ENCODE peak calls at places on chromosomes 3 and 15, in eight cellular contexts. Z, W, D, A, P, U, S and B are unnamed samples.

GRCh38 chr3:124826703-124827102 is 60.5 kb downstream of the ITGB5 start:
- DNase-seq in Z (no peak), W (no peak), D (no peak), A (no peak), P (no peak), U (no peak), S (no peak), B (no peak)

GRCh38 chr15:48625126-48625525 is 20.4 kb downstream of the FBN1 start:
- DNase-seq in Z (no peak), W (no peak), D (no peak), A (no peak), P (no peak), U (no peak), S (no peak), B (no peak)

GRCh38 chr15:99613887-99614642 is 48.3 kb downstream of the MEF2A start:
- DNase-seq in Z (no peak), W (no peak), D (no peak), A (peak), P (no peak), U (peak), S (no peak), B (peak)

GRCh38 chr3:196643201-196643749 is 3.8 kb downstream of the NRROS start:
- DNase-seq in Z (peak), W (peak), D (no peak), A (peak), P (no peak), U (no peak), S (no peak), B (peak)

GRCh38 chr15:66964791-66965190 is 100.6 kb upstream of the SMAD3 start:
- DNase-seq in Z (no peak), W (no peak), D (no peak), A (no peak), P (no peak), U (no peak), S (no peak), B (no peak)

GRCh38 chr15:60539017-60539416 is 60.1 kb upstream of the ICE2 start:
- DNase-seq in Z (no peak), W (no peak), D (no peak), A (no peak), P (no peak), U (no peak), S (no peak), B (no peak)

GRCh38 chr3:111803123-111803593 is 55.9 kb upstream of the PHLDB2 start:
- DNase-seq in Z (no peak), W (no peak), D (peak), A (peak), P (no peak), U (peak), S (peak), B (peak)

GRCh38 chr3:158672293-158673176 is at the start of gene LXN:
- DNase-seq in Z (peak), W (peak), D (no peak), A (peak), P (no peak), U (peak), S (peak), B (peak)

GRCh38 chr3:157650699-157651098 is 147.5 kb upstream of the VEPH1 start:
- DNase-seq in Z (no peak), W (no peak), D (no peak), A (no peak), P (no peak), U (no peak), S (no peak), B (no peak)

GRCh38 chr3:151925876-151926275 is 52.4 kb downstream of the SUCNR1 start:
- DNase-seq in Z (no peak), W (no peak), D (no peak), A (no peak), P (no peak), U (no peak), S (peak), B (no peak)

GRCh38 chr3:96101013-96101412 is 713.4 kb upstream of the EPHA6 start:
- DNase-seq in Z (no peak), W (no peak), D (no peak), A (no peak), P (no peak), U (no peak), S (no peak), B (no peak)

GRCh38 chr3:194632211-194632982 is 822 bp downstream of the TMEM44 start:
- DNase-seq in Z (no peak), W (peak), D (no peak), A (peak), P (no peak), U (no peak), S (no peak), B (no peak)

GRCh38 chr3:113275876-113276580 is 64.7 kb downstream of the BOC start:
- DNase-seq in Z (no peak), W (no peak), D (no peak), A (peak), P (no peak), U (no peak), S (no peak), B (no peak)

GRCh38 chr15:52735231-52736089 is 54.7 kb downstream of the ONECUT1 start:
- DNase-seq in Z (no peak), W (peak), D (peak), A (peak), P (peak), U (peak), S (no peak), B (no peak)

GRCh38 chr3:14210843-14211594 is 32.4 kb downstream of the LSM3 start:
- DNase-seq in Z (no peak), W (no peak), D (no peak), A (no peak), P (no peak), U (no peak), S (peak), B (no peak)

GRCh38 chr15:101248274-101248673 is 3.6 kb downstream of the CHSY1 start:
- DNase-seq in Z (no peak), W (no peak), D (no peak), A (no peak), P (no peak), U (no peak), S (no peak), B (no peak)

GRCh38 chr3:192706272-192706671 is 21.1 kb downstream of the FGF12 start:
- DNase-seq in Z (no peak), W (no peak), D (no peak), A (no peak), P (no peak), U (no peak), S (no peak), B (no peak)

GRCh38 chr3:26236511-26236910 is 386.1 kb upstream of the LRRC3B start:
- DNase-seq in Z (no peak), W (no peak), D (no peak), A (no peak), P (no peak), U (no peak), S (no peak), B (no peak)

GRCh38 chr15:97672586-97672985 is 287.9 kb upstream of the ARRDC4 start:
- DNase-seq in Z (no peak), W (no peak), D (no peak), A (no peak), P (no peak), U (no peak), S (no peak), B (no peak)

GRCh38 chr3:40096561-40097506 is 212.7 kb upstream of the EIF1B start:
- DNase-seq in Z (no peak), W (no peak), D (no peak), A (no peak), P (peak), U (peak), S (no peak), B (no peak)

GRCh38 chr15:25427861-25428260 is 11.0 kb downstream of the UBE3A start:
- DNase-seq in Z (no peak), W (no peak), D (no peak), A (no peak), P (no peak), U (no peak), S (no peak), B (no peak)

GRCh38 chr3:30747771-30748281 is 141.4 kb downstream of the TGFBR2 start:
- DNase-seq in Z (no peak), W (peak), D (peak), A (no peak), P (no peak), U (no peak), S (no peak), B (no peak)

GRCh38 chr3:11568503-11569155 is 75.1 kb downstream of the VGLL4 start:
- DNase-seq in Z (peak), W (no peak), D (peak), A (peak), P (peak), U (peak), S (peak), B (no peak)

GRCh38 chr3:151926956-151927355 is 53.5 kb downstream of the SUCNR1 start:
- DNase-seq in Z (no peak), W (no peak), D (no peak), A (no peak), P (no peak), U (no peak), S (peak), B (no peak)

GRCh38 chr3:171007316-171007715 is 19.2 kb downstream of the SLC2A2 start:
- DNase-seq in Z (no peak), W (no peak), D (no peak), A (no peak), P (no peak), U (no peak), S (no peak), B (no peak)

GRCh38 chr3:185195652-185196051 is 42.8 kb upstream of the C3orf70 start:
- DNase-seq in Z (no peak), W (no peak), D (no peak), A (no peak), P (no peak), U (no peak), S (no peak), B (no peak)

GRCh38 chr15:87031545-87032230 is 952.0 kb downstream of the AGBL1 start:
- DNase-seq in Z (no peak), W (no peak), D (no peak), A (no peak), P (no peak), U (no peak), S (no peak), B (no peak)

GRCh38 chr3:99686955-99687612 is 48.7 kb downstream of the COL8A1 start:
- DNase-seq in Z (peak), W (peak), D (peak), A (peak), P (peak), U (peak), S (no peak), B (peak)

GRCh38 chr3:177196473-177197040 is 725 bp downstream of the TBL1XR1 start:
- DNase-seq in Z (peak), W (peak), D (no peak), A (peak), P (peak), U (peak), S (no peak), B (peak)

GRCh38 chr15:74958320-74958907 is 1.8 kb upstream of the RPP25 start:
- DNase-seq in Z (peak), W (no peak), D (no peak), A (peak), P (no peak), U (no peak), S (no peak), B (peak)

GRCh38 chr15:77292924-77293558 is 126.9 kb downstream of the PEAK1 start:
- DNase-seq in Z (no peak), W (no peak), D (no peak), A (no peak), P (no peak), U (no peak), S (no peak), B (no peak)

GRCh38 chr15:75156306-75157215 is 45.1 kb upstream of the C15orf39 start:
- DNase-seq in Z (no peak), W (peak), D (no peak), A (no peak), P (no peak), U (no peak), S (no peak), B (peak)